ENCODE peak calls at places on chromosomes 11 and 22, in six cellular contexts. H, G, V, W, C and K are unnamed samples.

GRCh38 chr11:45926536-45927331 is 4.3 kb downstream of the LARGE2 start:
- DNase-seq in C (no peak), W (no peak), V (no peak), H (peak), G (no peak), K (no peak)

GRCh38 chr11:43269229-43269928 is 42.4 kb upstream of the API5 start:
- DNase-seq in V (no peak), W (no peak), C (no peak), G (no peak), H (no peak), K (peak)

GRCh38 chr11:45332486-45332934 is 46.4 kb upstream of the SYT13 start:
- DNase-seq in C (no peak), G (no peak), V (peak), W (no peak), H (peak), K (no peak)

GRCh38 chr11:34565417-34566208 is 52.0 kb upstream of the ELF5 start:
- DNase-seq in V (no peak), G (no peak), W (no peak), C (no peak), H (no peak), K (no peak)

GRCh38 chr22:32204211-32204855 is 540 bp downstream of the RFPL2 start:
- DNase-seq in H (no peak), G (no peak), C (no peak), W (no peak), V (peak), K (no peak)

GRCh38 chr11:83438438-83438837 is 152.3 kb upstream of the CCDC90B start:
- DNase-seq in C (no peak), W (no peak), H (no peak), V (no peak), G (no peak), K (no peak)

GRCh38 chr22:48426466-48427380 is 1401.0 kb downstream of the BRD1 start:
- DNase-seq in G (no peak), V (no peak), C (no peak), W (no peak), H (no peak), K (no peak)

GRCh38 chr22:22752556-22753477 is 108.4 kb downstream of the GGTLC2 start:
- DNase-seq in G (peak), V (peak), H (no peak), W (no peak), C (peak), K (no peak)

GRCh38 chr11:100827934-100828661 is 141.0 kb downstream of the ARHGAP42 start:
- DNase-seq in C (peak), V (no peak), G (no peak), H (no peak), W (no peak), K (no peak)